ENCODE peak calls at places on chromosomes 16 and 17, in eight cellular contexts. One of them, this sample, is unnamed.

GRCh38 chr16:265711-266110 is 10.0 kb downstream of the RGS11 start:
- DNase-seq in left ventricle myocardium inferior: no peak
- DNase-seq in tibial artery: no peak
- DNase-seq in left lung: no peak
- DNase-seq in NB4: no peak
- DNase-seq in astrocyte of the spinal cord: no peak
- DNase-seq in AG04449: no peak
- DNase-seq in progenitor cell of endocrine pancreas: no peak
- DNase-seq in this sample: peak

GRCh38 chr16:12458591-12459400 is 344.9 kb downstream of the CPPED1 start:
- DNase-seq in left ventricle myocardium inferior: peak
- DNase-seq in tibial artery: no peak
- DNase-seq in left lung: peak
- DNase-seq in NB4: peak
- DNase-seq in astrocyte of the spinal cord: no peak
- DNase-seq in AG04449: no peak
- DNase-seq in progenitor cell of endocrine pancreas: no peak
- DNase-seq in this sample: no peak

GRCh38 chr16:30186444-30186781 is 3.0 kb downstream of the CORO1A start:
- DNase-seq in left ventricle myocardium inferior: no peak
- DNase-seq in tibial artery: no peak
- DNase-seq in left lung: no peak
- DNase-seq in NB4: no peak
- DNase-seq in astrocyte of the spinal cord: no peak
- DNase-seq in AG04449: no peak
- DNase-seq in progenitor cell of endocrine pancreas: no peak
- DNase-seq in this sample: no peak

GRCh38 chr17:164536-165235 is 16.8 kb downstream of the DOC2B start:
- DNase-seq in left ventricle myocardium inferior: peak
- DNase-seq in tibial artery: no peak
- DNase-seq in left lung: no peak
- DNase-seq in NB4: peak
- DNase-seq in astrocyte of the spinal cord: peak
- DNase-seq in AG04449: no peak
- DNase-seq in progenitor cell of endocrine pancreas: no peak
- DNase-seq in this sample: peak

GRCh38 chr16:70767377-70768204 is 33.4 kb downstream of the VAC14 start:
- DNase-seq in left ventricle myocardium inferior: no peak
- DNase-seq in tibial artery: no peak
- DNase-seq in left lung: no peak
- DNase-seq in NB4: peak
- DNase-seq in astrocyte of the spinal cord: no peak
- DNase-seq in AG04449: no peak
- DNase-seq in progenitor cell of endocrine pancreas: no peak
- DNase-seq in this sample: peak

GRCh38 chr17:2239882-2240430 is 63.6 kb downstream of the SMG6 start:
- DNase-seq in left ventricle myocardium inferior: peak
- DNase-seq in tibial artery: peak
- DNase-seq in left lung: peak
- DNase-seq in NB4: no peak
- DNase-seq in astrocyte of the spinal cord: peak
- DNase-seq in AG04449: no peak
- DNase-seq in progenitor cell of endocrine pancreas: no peak
- DNase-seq in this sample: peak

GRCh38 chr17:45849536-45849990 is 4.9 kb downstream of the SPPL2C start:
- DNase-seq in left ventricle myocardium inferior: no peak
- DNase-seq in tibial artery: no peak
- DNase-seq in left lung: no peak
- DNase-seq in NB4: no peak
- DNase-seq in astrocyte of the spinal cord: no peak
- DNase-seq in AG04449: no peak
- DNase-seq in progenitor cell of endocrine pancreas: no peak
- DNase-seq in this sample: no peak

GRCh38 chr17:40372031-40372430 is 7.5 kb upstream of the GJD3 start:
- DNase-seq in left ventricle myocardium inferior: no peak
- DNase-seq in tibial artery: no peak
- DNase-seq in left lung: no peak
- DNase-seq in NB4: no peak
- DNase-seq in astrocyte of the spinal cord: no peak
- DNase-seq in AG04449: no peak
- DNase-seq in progenitor cell of endocrine pancreas: no peak
- DNase-seq in this sample: no peak

GRCh38 chr17:46949291-46950174 is 26.6 kb downstream of the GOSR2 start:
- DNase-seq in left ventricle myocardium inferior: no peak
- DNase-seq in tibial artery: no peak
- DNase-seq in left lung: no peak
- DNase-seq in NB4: no peak
- DNase-seq in astrocyte of the spinal cord: no peak
- DNase-seq in AG04449: no peak
- DNase-seq in progenitor cell of endocrine pancreas: no peak
- DNase-seq in this sample: peak

GRCh38 chr17:53629188-53629587 is 193.5 kb upstream of the KIF2B start:
- DNase-seq in left ventricle myocardium inferior: no peak
- DNase-seq in tibial artery: no peak
- DNase-seq in left lung: no peak
- DNase-seq in NB4: no peak
- DNase-seq in astrocyte of the spinal cord: peak
- DNase-seq in AG04449: no peak
- DNase-seq in progenitor cell of endocrine pancreas: no peak
- DNase-seq in this sample: no peak

GRCh38 chr17:43868236-43868994 is 21.4 kb downstream of the CD300LG start:
- DNase-seq in left ventricle myocardium inferior: no peak
- DNase-seq in tibial artery: peak
- DNase-seq in left lung: no peak
- DNase-seq in NB4: peak
- DNase-seq in astrocyte of the spinal cord: no peak
- DNase-seq in AG04449: no peak
- DNase-seq in progenitor cell of endocrine pancreas: no peak
- DNase-seq in this sample: no peak

GRCh38 chr17:8741771-8742170 is 2.9 kb downstream of the CCDC42 start:
- DNase-seq in left ventricle myocardium inferior: no peak
- DNase-seq in tibial artery: peak
- DNase-seq in left lung: no peak
- DNase-seq in NB4: no peak
- DNase-seq in astrocyte of the spinal cord: no peak
- DNase-seq in AG04449: no peak
- DNase-seq in progenitor cell of endocrine pancreas: no peak
- DNase-seq in this sample: no peak

GRCh38 chr17:36469733-36470132 is 16.7 kb upstream of the ZNHIT3 start:
- DNase-seq in left ventricle myocardium inferior: no peak
- DNase-seq in tibial artery: no peak
- DNase-seq in left lung: no peak
- DNase-seq in NB4: no peak
- DNase-seq in astrocyte of the spinal cord: no peak
- DNase-seq in AG04449: no peak
- DNase-seq in progenitor cell of endocrine pancreas: no peak
- DNase-seq in this sample: no peak

GRCh38 chr16:86818701-86819522 is 240.6 kb downstream of the FOXL1 start:
- DNase-seq in left ventricle myocardium inferior: no peak
- DNase-seq in tibial artery: no peak
- DNase-seq in left lung: no peak
- DNase-seq in NB4: no peak
- DNase-seq in astrocyte of the spinal cord: no peak
- DNase-seq in AG04449: no peak
- DNase-seq in progenitor cell of endocrine pancreas: no peak
- DNase-seq in this sample: no peak

GRCh38 chr16:60180609-60181008 is 1446.5 kb upstream of the GOT2 start:
- DNase-seq in left ventricle myocardium inferior: no peak
- DNase-seq in tibial artery: no peak
- DNase-seq in left lung: no peak
- DNase-seq in NB4: no peak
- DNase-seq in astrocyte of the spinal cord: no peak
- DNase-seq in AG04449: no peak
- DNase-seq in progenitor cell of endocrine pancreas: no peak
- DNase-seq in this sample: no peak

GRCh38 chr17:64448665-64449512 is at the start of gene MILR1:
- DNase-seq in left ventricle myocardium inferior: no peak
- DNase-seq in tibial artery: peak
- DNase-seq in left lung: peak
- DNase-seq in NB4: peak
- DNase-seq in astrocyte of the spinal cord: peak
- DNase-seq in AG04449: peak
- DNase-seq in progenitor cell of endocrine pancreas: no peak
- DNase-seq in this sample: peak

DNA sequence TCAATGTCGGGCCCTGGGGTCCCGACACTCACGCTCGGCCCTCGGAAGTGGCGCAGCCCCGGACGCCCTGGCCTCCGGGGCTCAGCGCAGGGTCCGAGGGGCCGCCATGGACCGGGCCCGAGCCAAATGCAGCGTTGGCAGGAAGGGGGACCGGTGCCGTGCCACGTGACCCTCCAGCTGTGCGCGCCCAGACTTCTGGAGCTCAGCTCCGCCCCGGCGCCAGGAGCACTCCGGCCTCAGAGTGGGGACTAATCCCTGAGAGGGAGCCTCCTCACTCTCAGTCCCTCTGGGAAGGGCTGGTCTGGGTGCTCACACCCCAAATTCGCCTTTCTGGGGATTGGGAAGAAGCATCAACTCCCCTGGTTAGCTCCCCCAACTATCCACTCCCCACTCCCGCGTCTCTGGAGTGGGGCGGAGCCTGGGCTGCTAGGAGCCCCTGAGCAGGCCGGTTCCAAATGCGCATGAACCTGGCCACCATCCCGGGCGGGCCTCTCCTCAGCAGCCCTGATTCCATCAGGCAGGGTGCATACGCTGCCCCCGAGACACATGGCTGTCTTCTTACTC is at the start of gene B3GNT9:
- DNase-seq in left ventricle myocardium inferior: peak
- DNase-seq in tibial artery: peak
- DNase-seq in left lung: peak
- DNase-seq in NB4: peak
- DNase-seq in astrocyte of the spinal cord: peak
- DNase-seq in AG04449: no peak
- DNase-seq in progenitor cell of endocrine pancreas: no peak
- DNase-seq in this sample: no peak
- TF ChIP-seq CTCF in left ventricle myocardium inferior: no peak
- TF ChIP-seq CTCF in tibial artery: no peak
- TF ChIP-seq CTCF in left lung: no peak
- TF ChIP-seq CTCF in NB4: no peak
- TF ChIP-seq CTCF in astrocyte of the spinal cord: no peak
- TF ChIP-seq CTCF in AG04449: no peak
- TF ChIP-seq CTCF in progenitor cell of endocrine pancreas: no peak
- TF ChIP-seq CTCF in this sample: no peak

DNA sequence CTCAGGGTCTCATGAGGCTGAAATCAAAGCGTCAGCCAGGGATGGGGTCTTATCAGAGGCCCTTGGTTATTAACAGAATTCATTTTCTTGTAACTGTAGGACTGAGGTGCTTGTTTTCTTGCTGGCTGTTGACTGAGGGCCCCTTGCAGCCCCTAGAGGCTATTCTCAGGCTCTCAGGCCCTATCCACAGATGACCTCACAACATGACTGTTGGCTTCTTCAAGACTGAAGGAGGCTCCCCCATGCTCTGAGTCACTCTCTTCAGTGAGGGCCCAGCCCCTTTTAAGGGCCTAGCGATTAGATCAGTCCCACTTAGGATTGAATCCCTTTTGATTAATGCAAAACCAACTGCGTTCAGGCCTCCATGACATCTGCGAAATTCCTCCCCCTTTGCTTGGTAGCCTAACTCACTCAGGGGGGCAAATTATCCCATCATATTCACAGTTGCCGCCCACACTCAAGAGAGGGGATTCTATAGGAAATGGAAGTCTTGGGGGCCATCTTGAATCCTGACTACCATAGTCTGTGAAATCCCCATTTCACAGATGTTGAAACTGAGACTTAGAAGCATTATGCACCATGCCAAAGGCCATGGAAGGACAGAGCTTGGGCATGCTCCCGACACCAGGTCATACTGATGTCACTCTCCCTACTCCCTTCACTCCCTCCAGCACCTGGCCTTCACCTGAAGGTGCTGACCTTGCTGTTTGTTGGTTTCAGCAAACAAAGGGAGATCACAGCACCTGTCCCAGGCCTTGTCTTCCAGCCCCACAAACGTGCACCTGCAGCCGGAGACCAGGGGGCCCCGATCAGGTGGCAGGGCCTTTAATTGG is 592.3 kb downstream of the MAF start:
- DNase-seq in left ventricle myocardium inferior: no peak
- DNase-seq in tibial artery: no peak
- DNase-seq in left lung: no peak
- DNase-seq in NB4: peak
- DNase-seq in astrocyte of the spinal cord: no peak
- DNase-seq in AG04449: no peak
- DNase-seq in progenitor cell of endocrine pancreas: no peak
- DNase-seq in this sample: no peak
- TF ChIP-seq CTCF in left ventricle myocardium inferior: no peak
- TF ChIP-seq CTCF in tibial artery: no peak
- TF ChIP-seq CTCF in left lung: no peak
- TF ChIP-seq CTCF in NB4: no peak
- TF ChIP-seq CTCF in astrocyte of the spinal cord: no peak
- TF ChIP-seq CTCF in AG04449: no peak
- TF ChIP-seq CTCF in progenitor cell of endocrine pancreas: no peak
- TF ChIP-seq CTCF in this sample: no peak

DNA sequence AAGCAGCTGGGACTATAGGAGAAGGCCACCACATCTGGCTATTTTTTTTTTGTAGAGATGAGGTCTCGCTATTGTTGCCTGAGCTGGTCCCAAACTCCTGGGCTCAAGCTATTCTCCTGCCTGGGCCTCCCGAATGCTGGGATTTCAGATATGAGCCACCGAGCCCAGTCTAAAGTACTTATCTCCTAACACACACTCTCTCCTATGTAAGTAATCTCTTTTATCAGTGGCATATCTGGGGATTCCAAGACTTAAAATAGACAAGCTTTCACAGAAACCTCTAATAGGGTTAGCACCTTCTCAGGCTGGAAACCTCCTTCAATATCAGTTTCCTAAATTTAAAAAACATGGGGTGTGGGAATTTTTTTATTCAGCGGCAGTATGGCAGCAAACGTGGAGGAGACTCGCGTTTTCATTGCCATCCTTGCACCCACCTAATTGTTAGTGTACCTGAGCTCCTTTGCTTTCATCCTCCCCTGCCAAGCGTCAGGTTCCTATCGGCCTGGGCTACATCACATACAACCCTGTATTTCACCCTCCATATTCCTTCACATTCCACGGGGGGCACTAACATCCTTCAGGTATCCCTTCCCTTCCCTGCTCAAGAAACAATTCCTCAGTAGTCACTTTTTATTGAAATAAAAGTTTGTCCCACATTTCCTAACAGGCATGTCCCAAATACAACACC is 1.1 kb downstream of the EZH1 start:
- DNase-seq in left ventricle myocardium inferior: no peak
- DNase-seq in tibial artery: no peak
- DNase-seq in left lung: no peak
- DNase-seq in NB4: no peak
- DNase-seq in astrocyte of the spinal cord: no peak
- DNase-seq in AG04449: no peak
- DNase-seq in progenitor cell of endocrine pancreas: no peak
- DNase-seq in this sample: no peak
- TF ChIP-seq CTCF in left ventricle myocardium inferior: no peak
- TF ChIP-seq CTCF in tibial artery: no peak
- TF ChIP-seq CTCF in left lung: no peak
- TF ChIP-seq CTCF in NB4: no peak
- TF ChIP-seq CTCF in astrocyte of the spinal cord: no peak
- TF ChIP-seq CTCF in AG04449: peak
- TF ChIP-seq CTCF in progenitor cell of endocrine pancreas: peak
- TF ChIP-seq CTCF in this sample: no peak

GRCh38 chr16:88063201-88063773 is 112.1 kb downstream of the BANP start:
- DNase-seq in left ventricle myocardium inferior: peak
- DNase-seq in tibial artery: no peak
- DNase-seq in left lung: peak
- DNase-seq in NB4: no peak
- DNase-seq in astrocyte of the spinal cord: peak
- DNase-seq in AG04449: peak
- DNase-seq in progenitor cell of endocrine pancreas: no peak
- DNase-seq in this sample: no peak
- TF ChIP-seq CTCF in left ventricle myocardium inferior: peak
- TF ChIP-seq CTCF in tibial artery: no peak
- TF ChIP-seq CTCF in left lung: no peak
- TF ChIP-seq CTCF in NB4: no peak
- TF ChIP-seq CTCF in astrocyte of the spinal cord: peak
- TF ChIP-seq CTCF in AG04449: peak
- TF ChIP-seq CTCF in progenitor cell of endocrine pancreas: no peak
- TF ChIP-seq CTCF in this sample: no peak

This sample was measured in MCF 10A.